ENCODE peak calls at places on chromosomes 1 and 21, in four cellular contexts. M is WTC11, A is tibial artery, O is lung. R is an unnamed sample.

GRCh38 chr1:12554521-12555305 is 63.3 kb downstream of the DHRS3 start:
- DNase-seq in A (peak), M (no peak), O (no peak), R (no peak)

GRCh38 chr1:85585845-85586244 is 5.3 kb downstream of the CCN1 start:
- DNase-seq in O (no peak), M (no peak), A (no peak), R (no peak)

GRCh38 chr21:15080504-15080903 is 15.7 kb upstream of the NRIP1 start:
- DNase-seq in O (no peak), M (no peak), A (no peak), R (no peak)

GRCh38 chr1:76901158-76901767 is 34.0 kb downstream of the ST6GALNAC5 start:
- DNase-seq in A (no peak), M (peak), O (no peak), R (peak)

GRCh38 chr1:145806408-145806807 is 17.5 kb downstream of the RNF115 start:
- DNase-seq in M (no peak), A (no peak), O (no peak), R (no peak)

GRCh38 chr21:33334191-33334590 is 9.4 kb downstream of the IFNAR1 start:
- DNase-seq in O (no peak), A (no peak), M (no peak), R (no peak)

GRCh38 chr1:43522776-43523480 is 7.8 kb upstream of the PTPRF start:
- DNase-seq in A (peak), O (no peak), M (no peak), R (peak)

GRCh38 chr1:171611306-171611705 is 10.7 kb upstream of the MYOCOS start:
- DNase-seq in A (no peak), M (no peak), O (no peak), R (peak)

GRCh38 chr1:220804202-220804586 is 17.5 kb downstream of the MTARC1 start:
- DNase-seq in A (no peak), M (no peak), O (no peak), R (no peak)

GRCh38 chr1:61124691-61125090 is 42.3 kb downstream of the NFIA start:
- DNase-seq in A (no peak), M (no peak), O (no peak), R (no peak)

GRCh38 chr1:3904843-3905185 is 4.7 kb upstream of the C1orf174 start:
- DNase-seq in A (no peak), O (no peak), M (no peak), R (no peak)

GRCh38 chr1:54463259-54464030 is 57.3 kb upstream of the SSBP3 start:
- DNase-seq in O (no peak), A (no peak), M (no peak), R (no peak)

GRCh38 chr1:203180611-203181330 is 5.1 kb upstream of the MYBPH start:
- DNase-seq in M (no peak), A (peak), O (no peak), R (no peak)

GRCh38 chr1:110673197-110673701 is 1.5 kb downstream of the KCNA3 start:
- DNase-seq in A (no peak), O (no peak), M (no peak), R (no peak)

GRCh38 chr21:37758997-37759396 is 157.3 kb downstream of the KCNJ6 start:
- DNase-seq in A (no peak), M (peak), O (no peak), R (peak)

GRCh38 chr1:26784023-26784871 is 3.5 kb upstream of the PIGV start:
- DNase-seq in M (peak), O (peak), A (peak), R (no peak)

GRCh38 chr1:25677193-25677773 is 60.7 kb downstream of the MAN1C1 start:
- DNase-seq in O (no peak), M (no peak), A (no peak), R (no peak)

GRCh38 chr1:68321084-68321685 is 88.9 kb upstream of the WLS start:
- DNase-seq in M (peak), O (peak), A (peak), R (peak)

DNA sequence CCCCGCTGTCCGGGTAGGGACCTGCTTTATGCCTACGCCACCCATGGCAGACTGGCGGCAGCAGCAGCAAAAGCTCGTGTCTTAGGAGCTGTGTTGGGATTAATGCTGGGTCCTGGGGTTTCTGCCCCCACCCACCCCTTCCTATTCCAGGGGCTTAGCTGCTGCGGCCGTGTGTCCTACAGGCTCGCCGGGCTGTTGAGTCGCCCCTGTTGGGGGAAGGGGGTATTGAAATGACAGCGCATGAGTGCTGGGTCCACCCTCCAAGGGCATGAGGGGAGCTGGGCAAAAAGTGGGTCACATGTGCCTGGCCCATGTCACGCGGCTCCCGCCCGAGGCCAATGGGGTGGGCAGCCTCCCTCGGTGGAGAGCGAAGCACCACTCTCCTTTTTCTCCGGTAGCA is 118.3 kb upstream of the COL6A1 start:
- DNase-seq in A (no peak), O (no peak), M (no peak), R (no peak)
- TF ChIP-seq CTCF in A (no peak), O (no peak), M (no peak), R (no peak)

DNA sequence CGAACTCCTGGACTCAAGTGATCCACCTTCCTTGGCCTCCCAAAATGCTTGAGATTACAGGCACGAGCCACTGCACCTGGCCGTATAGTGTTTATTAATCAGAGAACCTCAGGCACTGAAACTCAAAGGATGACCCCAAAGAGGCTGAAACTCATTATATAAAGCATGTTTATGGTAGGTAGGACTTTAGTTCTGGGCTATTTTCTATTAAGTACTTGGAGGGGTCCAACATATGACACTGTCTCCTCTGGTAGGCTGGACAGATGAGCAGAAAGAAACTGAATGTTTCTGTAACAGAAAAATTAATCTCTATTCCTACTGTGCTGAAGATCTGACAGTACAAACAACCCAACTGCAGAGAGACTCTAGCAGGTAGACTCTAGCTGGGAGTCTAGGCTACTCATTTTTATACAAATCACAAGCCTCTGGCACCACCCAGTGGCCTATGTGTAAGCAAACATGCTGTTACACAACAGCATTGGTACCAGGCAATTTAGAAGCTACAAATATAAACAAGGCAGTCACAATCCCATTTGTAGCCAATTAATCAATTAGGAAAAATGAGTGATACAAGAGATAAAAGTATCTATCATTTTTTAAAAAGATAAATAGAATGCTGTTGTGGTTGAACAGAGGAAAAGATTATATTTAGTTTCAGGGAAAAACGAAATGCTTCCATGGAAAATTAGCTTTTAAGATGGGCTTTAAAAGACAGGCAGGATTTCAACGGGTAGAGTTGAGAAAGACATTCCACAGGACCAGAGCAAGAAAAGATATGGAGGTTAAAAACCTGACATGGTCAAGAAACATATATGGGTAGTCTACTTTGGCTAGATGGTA is 10.4 kb downstream of the DCAF8 start:
- DNase-seq in M (peak), O (peak), A (peak), R (peak)
- TF ChIP-seq CTCF in M (peak), O (peak), A (peak), R (peak)

GRCh38 chr1:150272379-150272840 is at the start of gene C1orf54:
- DNase-seq in O (no peak), M (peak), A (peak), R (no peak)
- TF ChIP-seq CTCF in O (no peak), M (no peak), A (peak), R (no peak)

GRCh38 chr21:28781602-28782274 is 210.9 kb downstream of the LTN1 start:
- DNase-seq in M (no peak), A (no peak), O (no peak), R (peak)
- TF ChIP-seq CTCF in M (no peak), A (peak), O (no peak), R (peak)